ENCODE peak calls at places on chromosome X, in seven cellular contexts. V, I, T, S, J, Q and L are unnamed samples.

GRCh38 chrX:24982306-24982965 is 33.3 kb downstream of the ARX start:
- DNase-seq in V (no peak), I (no peak), T (no peak), S (no peak), J (no peak), Q (no peak), L (no peak)

GRCh38 chrX:6813836-6814370 is 279.0 kb upstream of the VCX3A start:
- DNase-seq in V (no peak), I (peak), T (peak), S (no peak), J (no peak), Q (no peak), L (no peak)

GRCh38 chrX:120740072-120740471 is 110.2 kb upstream of the C1GALT1C1 start:
- DNase-seq in V (no peak), I (no peak), T (no peak), S (no peak), J (no peak), Q (no peak), L (no peak)

GRCh38 chrX:129359269-129359668 is 164.0 kb downstream of the SMARCA1 start:
- DNase-seq in V (no peak), I (no peak), T (no peak), S (no peak), J (no peak), Q (peak), L (peak)

GRCh38 chrX:97322401-97322800 is 438.7 kb downstream of the RPA4 start:
- DNase-seq in V (no peak), I (no peak), T (no peak), S (no peak), J (no peak), Q (no peak), L (no peak)

GRCh38 chrX:17376381-17377046 is 1.5 kb downstream of the NHS start:
- DNase-seq in V (no peak), I (no peak), T (peak), S (peak), J (no peak), Q (no peak), L (peak)

GRCh38 chrX:109839694-109840358 is 106.8 kb upstream of the ACSL4 start:
- DNase-seq in V (no peak), I (peak), T (peak), S (no peak), J (no peak), Q (peak), L (peak)

GRCh38 chrX:123833387-123833786 is 26.5 kb upstream of the XIAP start:
- DNase-seq in V (no peak), I (peak), T (peak), S (peak), J (peak), Q (peak), L (peak)

GRCh38 chrX:154096140-154097002 is 1.1 kb downstream of the MECP2 start:
- DNase-seq in V (no peak), I (no peak), T (no peak), S (peak), J (no peak), Q (peak), L (peak)

GRCh38 chrX:132094169-132094568 is 33.7 kb downstream of the FRMD7 start:
- DNase-seq in V (no peak), I (no peak), T (no peak), S (no peak), J (no peak), Q (no peak), L (no peak)

GRCh38 chrX:8404443-8404842 is 60.2 kb upstream of the VCX3B start:
- DNase-seq in V (no peak), I (no peak), T (no peak), S (no peak), J (no peak), Q (peak), L (no peak)

GRCh38 chrX:72609313-72609712 is 36.7 kb upstream of the HDAC8 start:
- DNase-seq in V (no peak), I (no peak), T (no peak), S (no peak), J (no peak), Q (no peak), L (no peak)

GRCh38 chrX:103879339-103879738 is 47.3 kb upstream of the RAB9B start:
- DNase-seq in V (no peak), I (no peak), T (no peak), S (no peak), J (no peak), Q (no peak), L (no peak)

GRCh38 chrX:98795636-98796035 is 1614.4 kb downstream of the PCDH19 start:
- DNase-seq in V (no peak), I (no peak), T (no peak), S (no peak), J (no peak), Q (no peak), L (no peak)

GRCh38 chrX:132875705-132876508 is 82.5 kb downstream of the HS6ST2 start:
- DNase-seq in V (no peak), I (no peak), T (no peak), S (no peak), J (no peak), Q (no peak), L (no peak)

GRCh38 chrX:155028192-155028591 is 1.5 kb downstream of the FUNDC2 start:
- DNase-seq in V (no peak), I (no peak), T (no peak), S (no peak), J (peak), Q (no peak), L (peak)

GRCh38 chrX:41332408-41332987 is 1.5 kb upstream of the DDX3X start:
- DNase-seq in V (peak), I (no peak), T (no peak), S (peak), J (peak), Q (no peak), L (peak)

GRCh38 chrX:56130013-56130412 is 102.1 kb upstream of the KLF8 start:
- DNase-seq in V (no peak), I (no peak), T (no peak), S (no peak), J (no peak), Q (no peak), L (no peak)

GRCh38 chrX:154051210-154051810 is 31.6 kb upstream of the IRAK1 start:
- DNase-seq in V (no peak), I (peak), T (peak), S (peak), J (peak), Q (peak), L (peak)

GRCh38 chrX:72268601-72269365 is 8.3 kb downstream of the RPS4X start:
- DNase-seq in V (no peak), I (no peak), T (no peak), S (no peak), J (no peak), Q (no peak), L (no peak)

GRCh38 chrX:29155286-29155685 is 568.0 kb downstream of the IL1RAPL1 start:
- DNase-seq in V (no peak), I (no peak), T (no peak), S (no peak), J (no peak), Q (no peak), L (no peak)

GRCh38 chrX:120453985-120454384 is 15.1 kb downstream of the LAMP2 start:
- DNase-seq in V (no peak), I (no peak), T (no peak), S (no peak), J (no peak), Q (no peak), L (no peak)

GRCh38 chrX:2782778-2783177 is 30.9 kb downstream of the XG start:
- DNase-seq in V (no peak), I (no peak), T (no peak), S (no peak), J (no peak), Q (no peak), L (no peak)

GRCh38 chrX:21955398-21956189 is 15.1 kb downstream of the SMS start:
- DNase-seq in V (no peak), I (no peak), T (no peak), S (no peak), J (no peak), Q (no peak), L (no peak)

GRCh38 chrX:42714981-42715688 is 62.8 kb downstream of the PPP1R2C start:
- DNase-seq in V (no peak), I (peak), T (peak), S (peak), J (no peak), Q (peak), L (peak)

GRCh38 chrX:45622538-45622937 is 421.9 kb upstream of the DIPK2B start:
- DNase-seq in V (no peak), I (no peak), T (no peak), S (no peak), J (no peak), Q (no peak), L (no peak)

GRCh38 chrX:15301924-15302323 is 13.5 kb downstream of the ASB11 start:
- DNase-seq in V (no peak), I (no peak), T (no peak), S (no peak), J (no peak), Q (no peak), L (peak)

GRCh38 chrX:110178179-110178865 is 139.6 kb downstream of the AMMECR1 start:
- DNase-seq in V (no peak), I (no peak), T (no peak), S (no peak), J (no peak), Q (no peak), L (no peak)

GRCh38 chrX:85052207-85052606 is 48.5 kb downstream of the APOOL start:
- DNase-seq in V (no peak), I (no peak), T (no peak), S (no peak), J (no peak), Q (no peak), L (no peak)

GRCh38 chrX:3638280-3638873 is 75.1 kb downstream of the PRKX start:
- DNase-seq in V (no peak), I (peak), T (peak), S (peak), J (peak), Q (peak), L (peak)

GRCh38 chrX:153327561-153327960 is 6.0 kb upstream of the PNMA6F start:
- DNase-seq in V (peak), I (no peak), T (no peak), S (no peak), J (no peak), Q (no peak), L (no peak)

GRCh38 chrX:78513996-78514745 is 145.0 kb downstream of the RTL3 start:
- DNase-seq in V (no peak), I (no peak), T (no peak), S (no peak), J (no peak), Q (no peak), L (no peak)

GRCh38 chrX:96685205-96686099 is 810 bp downstream of the DIAPH2 start:
- DNase-seq in V (peak), I (peak), T (peak), S (peak), J (peak), Q (peak), L (peak)

GRCh38 chrX:43958529-43958928 is 14.7 kb downstream of the NDP start:
- DNase-seq in V (no peak), I (no peak), T (peak), S (peak), J (peak), Q (peak), L (peak)

GRCh38 chrX:16975233-16975632 is 28.8 kb downstream of the REPS2 start:
- DNase-seq in V (no peak), I (no peak), T (no peak), S (no peak), J (no peak), Q (no peak), L (no peak)

GRCh38 chrX:115093206-115093605 is 75.8 kb upstream of the IL13RA2 start:
- DNase-seq in V (no peak), I (no peak), T (no peak), S (no peak), J (no peak), Q (no peak), L (no peak)

GRCh38 chrX:44232100-44232499 is 111.4 kb downstream of the EFHC2 start:
- DNase-seq in V (no peak), I (no peak), T (no peak), S (no peak), J (no peak), Q (no peak), L (no peak)

DNA sequence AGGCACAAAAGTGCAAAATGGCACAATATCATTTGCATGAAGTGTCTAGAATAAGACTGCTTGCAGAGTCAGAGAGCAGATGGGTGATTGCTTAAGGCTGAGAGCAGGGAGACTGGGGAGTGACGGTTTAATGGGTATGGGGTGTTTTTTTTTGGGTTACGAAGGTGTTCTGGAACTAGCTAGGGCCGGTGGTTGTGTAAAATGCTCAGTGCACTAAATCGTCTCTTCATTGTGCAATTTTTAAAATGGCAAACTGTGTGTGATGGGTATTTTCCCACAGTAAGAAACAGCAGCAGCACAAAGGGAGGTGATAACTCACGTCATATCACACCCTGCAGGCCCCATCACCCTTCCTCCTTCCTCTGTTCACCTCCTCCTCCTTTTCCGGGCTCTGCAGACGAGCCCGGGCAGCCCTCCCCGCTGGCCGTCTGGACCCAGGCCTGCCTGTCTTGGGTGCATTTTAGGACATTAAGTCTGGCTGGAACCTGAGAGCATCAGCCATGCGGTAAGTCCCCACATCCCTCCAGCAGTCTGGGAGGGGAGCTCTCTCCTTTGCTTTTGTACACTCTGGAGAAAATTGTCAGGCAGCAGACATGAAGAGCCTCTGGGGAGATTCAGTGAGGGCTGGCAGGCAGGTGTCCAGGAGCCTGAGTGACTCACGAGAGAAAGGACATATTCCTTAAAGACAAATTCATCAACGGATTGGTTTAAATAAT is 42.7 kb downstream of the ASMT start:
- DNase-seq in V (no peak), I (no peak), T (peak), S (no peak), J (peak), Q (peak), L (peak)
- TF ChIP-seq CTCF in V (no peak), I (no peak), T (no peak), S (no peak), J (peak), Q (peak), L (no peak)

DNA sequence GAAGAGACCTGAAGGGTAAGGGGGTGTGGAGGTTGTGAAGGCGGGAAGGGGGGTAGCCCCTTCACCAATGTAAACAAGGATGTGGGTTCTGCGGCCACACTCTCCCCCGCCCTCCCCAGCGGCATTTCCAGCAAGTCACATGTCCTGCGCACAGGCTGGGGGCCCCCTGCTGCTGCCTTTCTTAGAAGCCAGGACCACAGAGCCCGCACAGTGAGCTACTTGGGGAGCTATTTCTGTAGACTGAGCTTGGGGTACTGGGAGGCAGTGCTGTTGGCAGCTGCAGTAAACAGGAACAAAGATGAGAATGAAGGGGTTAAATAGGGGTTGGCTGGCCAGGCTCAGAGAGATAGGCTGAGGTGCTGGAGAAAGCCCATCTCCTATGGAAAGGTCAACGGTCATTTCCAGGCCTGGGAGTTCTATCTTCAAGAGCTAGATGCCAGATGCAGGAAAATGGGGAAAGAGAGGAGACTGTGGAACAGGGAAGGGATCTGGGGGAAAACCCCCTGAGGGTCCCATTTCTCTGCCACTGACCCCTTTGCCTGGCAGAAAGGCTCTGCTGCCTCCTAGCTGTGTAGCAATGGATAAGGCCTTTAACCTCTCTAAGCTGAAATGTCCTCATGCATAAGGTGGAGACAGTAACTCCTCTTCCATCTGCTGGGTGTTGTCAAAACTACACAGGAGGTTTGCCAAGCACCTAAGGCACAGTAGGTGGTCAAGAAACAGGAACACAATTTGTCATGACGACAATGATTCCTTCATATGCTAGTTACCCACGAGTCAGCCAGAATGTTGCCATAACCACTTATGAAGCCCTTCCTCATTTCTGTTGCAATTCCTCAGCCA is 18.5 kb upstream of the PIM2 start:
- DNase-seq in V (no peak), I (peak), T (no peak), S (no peak), J (peak), Q (no peak), L (peak)
- TF ChIP-seq CTCF in V (no peak), I (no peak), T (no peak), S (no peak), J (peak), Q (peak), L (peak)

GRCh38 chrX:108304210-108304609 is 134.0 kb downstream of the COL4A6 start:
- DNase-seq in V (no peak), I (no peak), T (no peak), S (no peak), J (peak), Q (no peak), L (no peak)
- TF ChIP-seq CTCF in V (no peak), I (no peak), T (peak), S (no peak), J (peak), Q (peak), L (no peak)

DNA sequence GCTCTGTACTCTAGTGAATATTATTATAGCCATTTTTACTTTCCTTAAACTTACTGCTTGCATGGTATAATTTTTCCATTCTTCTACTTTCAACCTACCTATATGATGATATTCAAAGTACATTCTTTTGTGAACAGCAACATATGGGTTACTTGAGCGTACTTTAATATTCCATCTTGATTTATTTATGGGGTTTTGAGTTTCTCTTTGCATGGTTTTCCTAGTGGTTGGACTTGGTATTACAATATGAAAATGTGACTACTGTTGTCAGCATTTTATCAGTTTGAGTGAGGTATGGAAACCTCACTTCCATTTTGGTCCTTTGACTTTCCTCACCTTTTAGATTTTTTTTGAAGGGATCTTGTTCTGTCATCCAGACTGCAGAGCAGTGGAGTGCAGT is 35.9 kb downstream of the ADGRG4 start:
- DNase-seq in V (no peak), I (no peak), T (no peak), S (no peak), J (peak), Q (no peak), L (no peak)
- TF ChIP-seq CTCF in V (no peak), I (peak), T (peak), S (no peak), J (peak), Q (peak), L (peak)

GRCh38 chrX:134607523-134607922 is 50.7 kb downstream of the PLAC1 start:
- DNase-seq in V (no peak), I (no peak), T (no peak), S (no peak), J (no peak), Q (no peak), L (no peak)
- TF ChIP-seq CTCF in V (no peak), I (no peak), T (no peak), S (no peak), J (no peak), Q (no peak), L (no peak)

DNA sequence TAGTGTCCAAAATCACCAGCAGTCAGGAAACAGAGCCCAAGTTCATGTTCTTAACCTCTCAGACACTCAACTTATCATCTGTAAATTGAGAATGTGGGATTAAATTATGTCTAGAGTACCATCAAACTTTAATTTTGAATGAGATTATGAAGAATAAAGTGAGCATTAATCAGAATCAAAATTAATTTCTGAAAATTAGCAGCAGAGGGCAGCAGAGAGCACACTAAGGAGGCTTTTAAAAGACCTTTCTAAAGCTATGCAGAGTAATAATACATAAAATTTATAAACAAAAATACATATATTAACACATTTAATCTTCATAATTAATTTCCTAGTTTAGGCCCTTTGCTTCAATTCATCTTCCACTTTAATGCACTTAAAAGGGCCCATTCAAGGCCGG is 7.1 kb downstream of the TASL start:
- DNase-seq in V (no peak), I (no peak), T (no peak), S (no peak), J (peak), Q (no peak), L (no peak)
- TF ChIP-seq CTCF in V (peak), I (no peak), T (peak), S (no peak), J (peak), Q (peak), L (peak)